ENCODE peak calls at places on chromosomes 16 and 17, in four cellular contexts. One of them, this sample, is unnamed.

GRCh38 chr17:78884148-78884870 is 18.7 kb downstream of the CEP295NL start:
- DNase-seq in fibroblast of the conjunctiva: no peak
- DNase-seq in SJCRH30: peak
- DNase-seq in progenitor cell of endocrine pancreas: no peak
- DNase-seq in this sample: no peak

GRCh38 chr16:53668869-53669268 is 34.8 kb downstream of the RPGRIP1L start:
- DNase-seq in progenitor cell of endocrine pancreas: no peak
- DNase-seq in fibroblast of the conjunctiva: no peak
- DNase-seq in SJCRH30: no peak
- DNase-seq in this sample: no peak

GRCh38 chr17:67528751-67529436 is 151.8 kb downstream of the PITPNC1 start:
- DNase-seq in SJCRH30: peak
- DNase-seq in fibroblast of the conjunctiva: peak
- DNase-seq in progenitor cell of endocrine pancreas: peak
- DNase-seq in this sample: peak

GRCh38 chr17:75864448-75864871 is 9.3 kb upstream of the WBP2 start:
- DNase-seq in progenitor cell of endocrine pancreas: no peak
- DNase-seq in fibroblast of the conjunctiva: peak
- DNase-seq in SJCRH30: peak
- DNase-seq in this sample: no peak

GRCh38 chr17:75909812-75910274 is 5.2 kb upstream of the MRPL38 start:
- DNase-seq in progenitor cell of endocrine pancreas: no peak
- DNase-seq in fibroblast of the conjunctiva: peak
- DNase-seq in SJCRH30: no peak
- DNase-seq in this sample: no peak

GRCh38 chr17:68290268-68290954 is 516 bp downstream of the SLC16A6 start:
- DNase-seq in progenitor cell of endocrine pancreas: peak
- DNase-seq in SJCRH30: no peak
- DNase-seq in fibroblast of the conjunctiva: no peak
- DNase-seq in this sample: no peak

GRCh38 chr17:77598241-77598620 is 360.3 kb upstream of the TNRC6C start:
- DNase-seq in SJCRH30: no peak
- DNase-seq in progenitor cell of endocrine pancreas: no peak
- DNase-seq in fibroblast of the conjunctiva: no peak
- DNase-seq in this sample: no peak

GRCh38 chr17:4179071-4179470 is 36.1 kb downstream of the CYB5D2 start:
- DNase-seq in SJCRH30: no peak
- DNase-seq in progenitor cell of endocrine pancreas: no peak
- DNase-seq in fibroblast of the conjunctiva: no peak
- DNase-seq in this sample: no peak

GRCh38 chr17:12519956-12520594 is 145.6 kb upstream of the MYOCD start:
- DNase-seq in fibroblast of the conjunctiva: no peak
- DNase-seq in progenitor cell of endocrine pancreas: no peak
- DNase-seq in SJCRH30: no peak
- DNase-seq in this sample: no peak

GRCh38 chr16:55825115-55825728 is 7.7 kb downstream of the CES1 start:
- DNase-seq in fibroblast of the conjunctiva: no peak
- DNase-seq in SJCRH30: no peak
- DNase-seq in progenitor cell of endocrine pancreas: no peak
- DNase-seq in this sample: no peak

GRCh38 chr16:30185683-30186421 is 2.5 kb downstream of the CORO1A start:
- DNase-seq in progenitor cell of endocrine pancreas: no peak
- DNase-seq in SJCRH30: peak
- DNase-seq in fibroblast of the conjunctiva: no peak
- DNase-seq in this sample: no peak

GRCh38 chr17:48639136-48639535 is 13.0 kb upstream of the HOXB9 start:
- DNase-seq in fibroblast of the conjunctiva: no peak
- DNase-seq in progenitor cell of endocrine pancreas: no peak
- DNase-seq in SJCRH30: no peak
- DNase-seq in this sample: no peak